ENCODE peak calls at places on chromosomes 6 and 20, in six cellular contexts. K is adipocyte, N is thoracic aorta, F is GM23248, H is right cardiac atrium, L is OCI-LY7. G is an unnamed sample.

GRCh38 chr6:119950681-119951080 is 601.1 kb upstream of the MAN1A1 start:
- DNase-seq in K (no peak), N (no peak), F (no peak), H (no peak), L (no peak), G (no peak)

GRCh38 chr6:162443101-162443500 is 284.5 kb downstream of the PRKN start:
- DNase-seq in K (no peak), N (no peak), F (no peak), H (no peak), L (no peak), G (no peak)

GRCh38 chr20:62900692-62901584 is 25.4 kb downstream of the DIDO1 start:
- DNase-seq in K (no peak), N (no peak), F (peak; percentile 30), H (no peak), L (peak; percentile 46), G (no peak)

GRCh38 chr6:100574836-100575235 is 110.1 kb upstream of the SIM1 start:
- DNase-seq in K (no peak), N (no peak), F (no peak), H (no peak), L (no peak), G (no peak)

GRCh38 chr6:137581019-137581707 is 87.0 kb upstream of the OLIG3 start:
- DNase-seq in K (no peak), N (no peak), F (no peak), H (no peak), L (no peak), G (no peak)

GRCh38 chr6:18055714-18056382 is 66.6 kb downstream of the NHLRC1 start:
- DNase-seq in K (no peak), N (no peak), F (no peak), H (no peak), L (no peak), G (no peak)

GRCh38 chr6:15481892-15482291 is 180.9 kb downstream of the DTNBP1 start:
- DNase-seq in K (no peak), N (no peak), F (no peak), H (no peak), L (no peak), G (no peak)

GRCh38 chr6:157556671-157557430 is 175.9 kb downstream of the ZDHHC14 start:
- DNase-seq in K (no peak), N (no peak), F (no peak), H (no peak), L (peak; percentile 75), G (no peak)

GRCh38 chr20:60224914-60225313 is 266.7 kb downstream of the CDH26 start:
- DNase-seq in K (no peak), N (no peak), F (peak; percentile 47), H (no peak), L (peak; percentile 41), G (no peak)

GRCh38 chr6:145723646-145724045 is 11.7 kb downstream of the EPM2A start:
- DNase-seq in K (peak; percentile 63), N (no peak), F (no peak), H (no peak), L (no peak), G (no peak)

GRCh38 chr20:43838703-43839060 is 76.0 kb upstream of the TOX2 start:
- DNase-seq in K (no peak), N (no peak), F (no peak), H (no peak), L (no peak), G (no peak)

GRCh38 chr6:151044465-151045441 is 179.3 kb downstream of the MTHFD1L start:
- DNase-seq in K (peak; percentile 84), N (peak; percentile 43), F (no peak), H (peak; percentile 79), L (no peak), G (no peak)

GRCh38 chr6:153210083-153210482 is 79.0 kb upstream of the RGS17 start:
- DNase-seq in K (peak; percentile 39), N (no peak), F (peak; percentile 30), H (no peak), L (peak; percentile 5), G (no peak)

GRCh38 chr6:73514746-73515110 is 6.1 kb downstream of the EEF1A1 start:
- DNase-seq in K (no peak), N (no peak), F (peak; percentile 32), H (no peak), L (no peak), G (no peak)

GRCh38 chr20:44745560-44746366 is at the start of gene KCNK15:
- DNase-seq in K (peak; percentile 62), N (no peak), F (peak; percentile 71), H (peak; percentile 87), L (no peak), G (no peak)

GRCh38 chr6:108862479-108863191 is 14.4 kb downstream of the ARMC2 start:
- DNase-seq in K (no peak), N (no peak), F (no peak), H (peak; percentile 73), L (no peak), G (no peak)

GRCh38 chr6:25889877-25890853 is 16.1 kb upstream of the SLC17A3 start:
- DNase-seq in K (peak; percentile 86), N (no peak), F (peak; percentile 66), H (no peak), L (peak; percentile 2), G (no peak)

GRCh38 chr6:42140051-42140450 is 2.4 kb downstream of the C6orf132 start:
- DNase-seq in K (no peak), N (no peak), F (peak; percentile 87), H (peak; percentile 69), L (no peak), G (no peak)

GRCh38 chr6:89237158-89237557 is 20.0 kb upstream of the GABRR1 start:
- DNase-seq in K (no peak), N (no peak), F (no peak), H (no peak), L (no peak), G (no peak)

GRCh38 chr6:24950210-24950941 is 14.6 kb upstream of the RIPOR2 start:
- DNase-seq in K (no peak), N (no peak), F (no peak), H (no peak), L (no peak), G (no peak)

GRCh38 chr6:168363302-168363701 is 43.7 kb upstream of the DACT2 start:
- DNase-seq in K (no peak), N (no peak), F (no peak), H (no peak), L (no peak), G (no peak)

GRCh38 chr20:4112490-4113420 is 97.4 kb upstream of the RNF24 start:
- DNase-seq in K (no peak), N (no peak), F (peak; percentile 58), H (peak; percentile 83), L (no peak), G (no peak)

GRCh38 chr20:32585011-32585518 is at the start of gene NOL4L:
- DNase-seq in K (peak; percentile 68), N (no peak), F (peak; percentile 55), H (peak; percentile 74), L (peak; percentile 43), G (no peak)

GRCh38 chr20:58042626-58043025 is 185.8 kb downstream of the ANKRD60 start:
- DNase-seq in K (no peak), N (no peak), F (peak; percentile 44), H (no peak), L (no peak), G (no peak)

GRCh38 chr20:49750611-49751396 is 37.1 kb upstream of the B4GALT5 start:
- DNase-seq in K (no peak), N (no peak), F (peak; percentile 10), H (peak; percentile 56), L (peak; percentile 89), G (no peak)

GRCh38 chr6:53151676-53152075 is 3.0 kb upstream of the GCM1 start:
- DNase-seq in K (no peak), N (no peak), F (peak; percentile 9), H (no peak), L (peak; percentile 35), G (no peak)

GRCh38 chr6:157885211-157885788 is 62.3 kb downstream of the SNX9 start:
- DNase-seq in K (no peak), N (no peak), F (no peak), H (no peak), L (no peak), G (no peak)

GRCh38 chr20:11585752-11586352 is 331.8 kb upstream of the BTBD3 start:
- DNase-seq in K (peak; percentile 45), N (no peak), F (peak; percentile 28), H (no peak), L (no peak), G (no peak)

GRCh38 chr6:149567846-149568585 is 1.8 kb downstream of the GINM1 start:
- DNase-seq in K (no peak), N (no peak), F (no peak), H (no peak), L (peak; percentile 32), G (no peak)
- H3K4me3 ChIP-seq in K (peak overlapping the region; percentile 96), N (no peak overlapping the region), F (no peak overlapping the region), H (no peak overlapping the region), L (peak overlapping the region; percentile 97), G (no peak overlapping the region)

GRCh38 chr20:38132910-38133501 is 32.1 kb downstream of the TGM2 start:
- DNase-seq in K (no peak), N (no peak), F (no peak), H (peak; percentile 47), L (no peak), G (no peak)
- H3K4me1 ChIP-seq in K (no peaks in the 10 kb centered on the region), N (peaks cover 15% of the 10 kb centered on the region), F (peaks cover 13% of the 10 kb centered on the region), H (peaks cover 11% of the 10 kb centered on the region), L (no peaks in the 10 kb centered on the region), G (peaks cover 14% of the 10 kb centered on the region)

GRCh38 chr20:47821481-47822100 is 36.3 kb upstream of the SULF2 start:
- DNase-seq in K (no peak), N (no peak), F (peak; percentile 32), H (no peak), L (no peak), G (no peak)

DNA sequence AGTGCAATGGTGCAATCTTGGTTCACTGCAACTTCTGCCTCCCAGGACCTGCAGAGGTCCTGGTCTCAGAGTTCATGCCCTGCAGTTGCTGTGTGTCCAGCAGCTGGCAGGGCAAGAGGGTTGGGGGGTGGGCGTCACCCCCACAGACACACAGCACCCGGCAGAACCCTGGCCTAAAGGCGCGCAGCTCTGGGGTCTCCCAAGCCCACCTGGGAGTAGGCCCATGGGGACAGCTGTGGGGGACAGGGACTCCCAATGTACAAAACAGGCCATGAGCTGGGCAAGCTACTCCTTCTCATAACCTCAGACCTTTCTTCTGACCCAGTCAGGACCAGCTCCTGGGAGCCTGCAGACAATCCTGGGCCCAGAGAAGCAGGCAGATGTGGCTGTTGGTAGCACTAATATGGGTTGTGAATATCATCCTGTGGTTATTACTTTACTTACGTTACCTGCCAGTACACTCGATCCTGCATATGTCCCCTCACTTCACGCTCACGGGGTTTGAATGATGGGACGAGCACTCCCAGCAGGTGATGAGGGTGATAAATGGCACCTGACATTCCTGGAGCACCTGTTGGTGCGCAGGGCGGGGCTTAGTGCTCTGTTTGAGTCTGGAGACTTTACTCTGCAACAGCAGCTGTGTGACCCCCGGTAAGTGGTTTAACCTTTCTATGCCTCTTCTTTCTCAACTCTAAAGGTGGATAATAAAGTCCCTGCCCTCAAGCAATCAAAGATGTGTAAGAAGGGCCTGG is 39.9 kb upstream of the SULF2 start:
- DNase-seq in K (no peak), N (no peak), F (no peak), H (no peak), L (peak; percentile 22), G (no peak)
- H3K4me3 ChIP-seq in K (no peak overlapping the region), N (no peak overlapping the region), F (no peak overlapping the region), H (no peak overlapping the region), L (no peak overlapping the region), G (no peak overlapping the region)

GRCh38 chr6:49915035-49915434 is 48.7 kb upstream of the CRISP1 start:
- DNase-seq in K (no peak), N (no peak), F (no peak), H (peak; percentile 62), L (no peak), G (no peak)
- H3K4me1 ChIP-seq in K (no peaks in the 10 kb centered on the region), N (no peaks in the 10 kb centered on the region), F (no peaks in the 10 kb centered on the region), H (no peaks in the 10 kb centered on the region), L (no peaks in the 10 kb centered on the region), G (peaks cover 21% of the 10 kb centered on the region)